ENCODE peak calls at places on chromosomes 13 and 19, in seven cellular contexts. Y is tibial artery, A is heart right ventricle, I is Karpas-422, D is left ventricle myocardium inferior, T is uterus, R is Panc1. K is an unnamed sample.

GRCh38 chr19:49677901-49678674 is 1.0 kb downstream of the PRMT1 start:
- DNase-seq in A (peak; percentile 72), I (peak; percentile 96), T (peak; percentile 75), R (no peak), Y (peak; percentile 73), D (peak; percentile 69), K (peak; percentile 21)

GRCh38 chr13:32073180-32073864 is 41.7 kb downstream of the FRY start:
- DNase-seq in A (no peak), I (no peak), R (no peak), Y (no peak), D (no peak), T (no peak), K (no peak)

GRCh38 chr19:33040994-33041827 is 23.5 kb downstream of the RHPN2 start:
- DNase-seq in R (peak; percentile 82), I (no peak), D (no peak), A (no peak), Y (no peak), T (no peak), K (no peak)

GRCh38 chr13:108595416-108596257 is 33.8 kb upstream of the MYO16 start:
- DNase-seq in T (no peak), D (no peak), A (no peak), R (no peak), I (no peak), Y (no peak), K (no peak)

GRCh38 chr19:46731584-46731983 is 14.3 kb upstream of the FKRP start:
- DNase-seq in T (no peak), Y (no peak), I (no peak), R (no peak), D (no peak), A (no peak), K (no peak)

GRCh38 chr19:1045247-1045603 is 5.3 kb downstream of the ABCA7 start:
- DNase-seq in T (no peak), R (no peak), I (peak; percentile 100), D (no peak), Y (no peak), A (no peak), K (no peak)

GRCh38 chr19:57651654-57651996 is 17.1 kb upstream of the ZSCAN4 start:
- DNase-seq in I (no peak), Y (no peak), R (no peak), T (no peak), D (no peak), A (no peak), K (no peak)

GRCh38 chr13:33940898-33941297 is 122.9 kb downstream of the RFC3 start:
- DNase-seq in Y (no peak), D (no peak), I (no peak), R (no peak), A (no peak), T (no peak), K (no peak)

GRCh38 chr19:55117063-55117635 is 288 bp downstream of the PPP1R12C start:
- DNase-seq in Y (no peak), I (peak; percentile 68), T (no peak), R (no peak), D (no peak), A (peak; percentile 54), K (no peak)

GRCh38 chr19:8265872-8266271 is 42.3 kb downstream of the CD320 start:
- DNase-seq in I (no peak), Y (no peak), R (no peak), D (no peak), T (no peak), A (no peak), K (no peak)

GRCh38 chr13:84925443-84925842 is 873.8 kb downstream of the SLITRK6 start:
- DNase-seq in D (no peak), Y (no peak), R (peak; percentile 12), T (no peak), A (no peak), I (no peak), K (no peak)

GRCh38 chr13:29676941-29677452 is 81.5 kb upstream of the SLC7A1 start:
- DNase-seq in Y (no peak), I (no peak), D (no peak), R (no peak), T (no peak), A (no peak), K (no peak)

GRCh38 chr19:19533826-19534225 is 4.2 kb upstream of the CILP2 start:
- DNase-seq in I (no peak), T (no peak), Y (no peak), A (no peak), R (no peak), D (no peak), K (no peak)

GRCh38 chr19:1250374-1251232 is 2.2 kb downstream of the MIDN start:
- DNase-seq in I (peak; percentile 87), Y (no peak), A (no peak), T (peak; percentile 63), D (peak; percentile 74), R (no peak), K (peak; percentile 40)

GRCh38 chr19:46000497-46001246 is 5.4 kb downstream of the CCDC61 start:
- DNase-seq in T (no peak), Y (no peak), D (peak; percentile 33), A (peak; percentile 44), R (no peak), I (peak; percentile 91), K (peak; percentile 81)

GRCh38 chr19:6753178-6754031 is 13.8 kb downstream of the SH2D3A start:
- DNase-seq in I (peak; percentile 98), T (peak; percentile 83), A (peak; percentile 80), R (peak; percentile 69), D (peak; percentile 78), Y (peak; percentile 81), K (no peak)

GRCh38 chr19:10593820-10594637 is 6.9 kb upstream of the AP1M2 start:
- DNase-seq in A (no peak), Y (peak; percentile 38), R (no peak), D (no peak), I (no peak), T (no peak), K (peak; percentile 11)

GRCh38 chr19:424546-424945 is 15.6 kb upstream of the C2CD4C start:
- DNase-seq in I (no peak), T (no peak), A (no peak), R (no peak), D (no peak), Y (no peak), K (no peak)

GRCh38 chr19:51185069-51185867 is 39.6 kb upstream of the CD33 start:
- DNase-seq in R (no peak), Y (no peak), T (no peak), D (no peak), A (no peak), I (no peak), K (no peak)

GRCh38 chr13:85582890-85583289 is 216.3 kb downstream of the SLITRK6 start:
- DNase-seq in R (no peak), I (no peak), A (no peak), T (no peak), D (no peak), Y (no peak), K (no peak)

GRCh38 chr13:51923983-51924539 is 62.3 kb downstream of the CCDC70 start:
- DNase-seq in R (no peak), D (no peak), Y (no peak), A (no peak), T (no peak), I (no peak), K (no peak)

DNA sequence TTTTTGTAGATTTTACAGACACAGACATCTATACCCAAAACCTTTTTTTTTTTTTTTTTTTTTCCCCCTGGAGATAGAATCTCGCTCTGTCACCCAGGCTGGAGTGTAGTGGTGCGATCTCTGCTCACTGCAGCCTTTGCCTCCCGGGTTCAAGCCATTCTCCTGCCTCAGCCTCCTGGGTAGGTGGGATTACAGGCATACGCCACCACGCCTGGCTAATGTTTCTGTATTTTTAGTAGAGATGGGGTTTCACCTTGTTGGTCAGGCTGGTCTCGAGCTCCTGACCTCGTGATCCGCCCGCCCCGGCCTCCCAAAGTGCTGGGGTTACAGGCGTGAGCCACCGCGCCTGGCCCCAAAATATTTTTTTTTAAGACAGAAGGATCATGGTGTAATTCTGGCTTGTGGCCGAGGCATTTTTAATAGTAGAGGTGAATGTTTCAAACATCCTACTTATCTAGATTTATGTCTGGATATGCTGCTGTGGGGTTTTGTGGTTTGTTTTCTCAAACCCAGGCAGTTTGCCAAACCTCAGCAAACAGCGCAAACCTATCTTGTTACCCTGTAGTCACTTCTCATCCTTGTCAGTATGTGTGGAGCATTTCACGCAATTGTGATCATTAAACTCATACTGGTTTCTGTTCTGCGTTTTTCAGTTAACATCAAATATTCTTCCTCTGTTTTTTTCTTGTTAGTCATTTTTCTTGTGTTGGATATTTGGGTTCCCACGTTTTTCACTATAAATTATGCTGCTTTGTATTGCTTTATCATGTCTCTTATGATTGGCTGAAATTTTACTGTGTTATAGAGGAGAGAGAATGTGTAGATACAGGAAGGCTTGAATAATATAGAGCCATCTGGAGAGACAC is 36.2 kb upstream of the GARRE1 start:
- DNase-seq in Y (no peak), I (no peak), R (peak; percentile 78), T (peak; percentile 17), A (no peak), D (no peak), K (no peak)
- H3K27ac ChIP-seq in Y (peak overlapping the region; percentile 30), I (no peak overlapping the region), R (peak overlapping the region; percentile 36), T (peak overlapping the region; percentile 31), A (no peak overlapping the region), D (no peak overlapping the region), K (no peak overlapping the region)

DNA sequence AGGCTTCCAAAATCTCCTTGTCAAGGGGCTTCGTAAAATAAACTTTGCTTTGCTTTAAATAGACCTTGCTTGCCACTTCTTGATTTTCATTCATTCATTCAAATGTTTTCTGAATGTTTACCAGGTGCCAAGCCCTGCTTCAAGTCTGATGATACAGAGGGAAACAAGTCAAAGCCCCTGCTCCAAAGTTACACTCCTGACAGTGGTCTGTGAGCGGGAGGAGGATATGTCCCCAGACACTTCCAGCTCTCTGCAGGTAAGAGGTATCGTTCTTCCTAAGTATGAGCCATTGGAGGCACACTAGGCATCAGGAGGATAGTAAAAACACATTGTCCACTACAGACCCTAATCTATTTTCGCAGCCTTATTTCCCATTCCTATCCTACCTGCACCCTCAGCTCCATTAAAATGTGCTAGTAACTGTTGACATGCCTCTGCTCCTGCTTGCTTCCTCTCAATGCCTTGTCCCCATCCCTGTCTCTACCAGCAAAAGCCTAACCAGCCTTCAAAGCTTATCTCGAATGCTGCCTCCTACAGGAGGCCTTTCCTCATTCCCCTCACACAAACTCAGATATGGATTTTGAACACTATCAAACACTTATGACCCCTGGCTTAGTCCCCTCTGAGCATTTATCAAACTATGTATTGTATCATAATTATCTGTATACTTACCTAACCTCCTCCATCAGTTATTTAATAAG is 6.2 kb upstream of the WBP4 start:
- DNase-seq in A (no peak), Y (no peak), R (no peak), D (no peak), I (peak; percentile 49), T (no peak), K (no peak)
- H3K27ac ChIP-seq in A (no peak overlapping the region), Y (peak overlapping the region; percentile 39), R (peak overlapping the region; percentile 58), D (peak overlapping the region; percentile 98), I (no peak overlapping the region), T (peak overlapping the region; percentile 5), K (no peak overlapping the region)

DNA sequence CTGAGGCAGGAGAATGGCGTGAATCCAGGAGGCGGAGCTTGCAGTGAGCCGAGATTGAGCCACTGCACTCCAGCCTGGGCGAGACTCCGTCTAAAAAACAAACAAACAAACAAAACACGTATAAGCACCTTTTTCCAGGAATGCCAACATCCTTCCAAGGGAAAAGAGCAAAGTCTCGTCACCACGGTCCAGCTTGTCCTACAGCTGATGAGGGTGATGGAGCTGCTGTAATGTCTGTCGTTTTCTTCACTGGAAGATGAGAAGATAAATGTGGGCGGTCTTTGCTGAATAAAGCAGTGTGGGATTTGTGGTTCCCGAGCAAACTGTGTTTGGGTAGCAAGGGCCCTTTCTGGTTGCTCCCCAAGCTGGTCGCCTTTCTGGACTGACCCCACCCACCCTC is 166.6 kb downstream of the PTPRS start:
- DNase-seq in D (no peak), A (no peak), Y (no peak), R (no peak), I (no peak), T (no peak), K (no peak)
- H3K27ac ChIP-seq in D (no peak overlapping the region), A (no peak overlapping the region), Y (no peak overlapping the region), R (no peak overlapping the region), I (no peak overlapping the region), T (no peak overlapping the region), K (no peak overlapping the region)

GRCh38 chr13:76271728-76272232 is 614.4 kb downstream of the KCTD12 start:
- DNase-seq in Y (no peak), R (no peak), A (no peak), D (no peak), I (no peak), T (no peak), K (no peak)
- H3K27ac ChIP-seq in Y (no peak overlapping the region), R (no peak overlapping the region), A (no peak overlapping the region), D (no peak overlapping the region), I (no peak overlapping the region), T (no peak overlapping the region), K (no peak overlapping the region)

K was measured in caudate nucleus.